ENCODE peak calls at places on chromosomes 12 and 14, in nine cellular contexts. One of them, this sample, is unnamed.

GRCh38 chr12:46664771-46665287 is 161.0 kb downstream of the SLC38A4 start:
- DNase-seq in transverse colon: no peak
- DNase-seq in prostate gland: peak
- DNase-seq in H54: peak
- DNase-seq in upper lobe of left lung: no peak
- DNase-seq in breast epithelium: no peak
- DNase-seq in A549: peak
- DNase-seq in Peyer's patch: no peak
- DNase-seq in endothelial cell of umbilical vein: peak
- DNase-seq in this sample: no peak

GRCh38 chr12:119236372-119236771 is 57.6 kb downstream of the HSPB8 start:
- DNase-seq in A549: no peak
- DNase-seq in Peyer's patch: no peak
- DNase-seq in upper lobe of left lung: no peak
- DNase-seq in transverse colon: no peak
- DNase-seq in endothelial cell of umbilical vein: no peak
- DNase-seq in breast epithelium: no peak
- DNase-seq in prostate gland: no peak
- DNase-seq in H54: no peak
- DNase-seq in this sample: no peak

GRCh38 chr12:96237465-96238077 is 43.4 kb downstream of the ELK3 start:
- DNase-seq in transverse colon: peak
- DNase-seq in Peyer's patch: peak
- DNase-seq in H54: peak
- DNase-seq in breast epithelium: peak
- DNase-seq in upper lobe of left lung: no peak
- DNase-seq in endothelial cell of umbilical vein: peak
- DNase-seq in A549: no peak
- DNase-seq in prostate gland: no peak
- DNase-seq in this sample: peak

GRCh38 chr14:68141531-68142088 is 322.0 kb downstream of the RAD51B start:
- DNase-seq in prostate gland: no peak
- DNase-seq in H54: no peak
- DNase-seq in upper lobe of left lung: no peak
- DNase-seq in endothelial cell of umbilical vein: no peak
- DNase-seq in Peyer's patch: no peak
- DNase-seq in transverse colon: no peak
- DNase-seq in breast epithelium: no peak
- DNase-seq in A549: peak
- DNase-seq in this sample: no peak

GRCh38 chr14:36478782-36479181 is 41.2 kb downstream of the NKX2-1 start:
- DNase-seq in breast epithelium: no peak
- DNase-seq in upper lobe of left lung: no peak
- DNase-seq in A549: no peak
- DNase-seq in endothelial cell of umbilical vein: no peak
- DNase-seq in Peyer's patch: no peak
- DNase-seq in H54: no peak
- DNase-seq in transverse colon: no peak
- DNase-seq in prostate gland: no peak
- DNase-seq in this sample: no peak

GRCh38 chr14:66225337-66225736 is 260.8 kb upstream of the CCDC196 start:
- DNase-seq in transverse colon: no peak
- DNase-seq in prostate gland: no peak
- DNase-seq in H54: no peak
- DNase-seq in breast epithelium: no peak
- DNase-seq in A549: no peak
- DNase-seq in upper lobe of left lung: no peak
- DNase-seq in Peyer's patch: no peak
- DNase-seq in endothelial cell of umbilical vein: no peak
- DNase-seq in this sample: no peak

GRCh38 chr12:105214141-105214540 is 21.8 kb downstream of the APPL2 start:
- DNase-seq in Peyer's patch: no peak
- DNase-seq in transverse colon: no peak
- DNase-seq in A549: peak
- DNase-seq in H54: no peak
- DNase-seq in upper lobe of left lung: no peak
- DNase-seq in endothelial cell of umbilical vein: no peak
- DNase-seq in breast epithelium: peak
- DNase-seq in prostate gland: peak
- DNase-seq in this sample: no peak

GRCh38 chr14:31194095-31194494 is 13.5 kb downstream of the HECTD1 start:
- DNase-seq in prostate gland: no peak
- DNase-seq in H54: no peak
- DNase-seq in upper lobe of left lung: no peak
- DNase-seq in breast epithelium: no peak
- DNase-seq in Peyer's patch: no peak
- DNase-seq in endothelial cell of umbilical vein: no peak
- DNase-seq in A549: no peak
- DNase-seq in transverse colon: no peak
- DNase-seq in this sample: no peak

GRCh38 chr14:58055497-58055896 is 96.5 kb downstream of the ARMH4 start:
- DNase-seq in prostate gland: no peak
- DNase-seq in Peyer's patch: no peak
- DNase-seq in H54: no peak
- DNase-seq in endothelial cell of umbilical vein: no peak
- DNase-seq in upper lobe of left lung: no peak
- DNase-seq in breast epithelium: no peak
- DNase-seq in A549: no peak
- DNase-seq in transverse colon: no peak
- DNase-seq in this sample: no peak

GRCh38 chr14:99229654-99230215 is 42.3 kb downstream of the BCL11B start:
- DNase-seq in H54: no peak
- DNase-seq in upper lobe of left lung: no peak
- DNase-seq in prostate gland: no peak
- DNase-seq in transverse colon: no peak
- DNase-seq in endothelial cell of umbilical vein: no peak
- DNase-seq in breast epithelium: no peak
- DNase-seq in Peyer's patch: no peak
- DNase-seq in A549: no peak
- DNase-seq in this sample: no peak

GRCh38 chr12:512933-513332 is 53.2 kb downstream of the B4GALNT3 start:
- DNase-seq in upper lobe of left lung: no peak
- DNase-seq in H54: no peak
- DNase-seq in endothelial cell of umbilical vein: no peak
- DNase-seq in transverse colon: no peak
- DNase-seq in A549: no peak
- DNase-seq in Peyer's patch: no peak
- DNase-seq in breast epithelium: no peak
- DNase-seq in prostate gland: no peak
- DNase-seq in this sample: no peak

GRCh38 chr12:109458771-109459208 is 18.3 kb downstream of the KCTD10 start:
- DNase-seq in A549: no peak
- DNase-seq in prostate gland: no peak
- DNase-seq in upper lobe of left lung: no peak
- DNase-seq in Peyer's patch: no peak
- DNase-seq in transverse colon: no peak
- DNase-seq in endothelial cell of umbilical vein: peak
- DNase-seq in H54: no peak
- DNase-seq in breast epithelium: no peak
- DNase-seq in this sample: no peak

GRCh38 chr14:105064721-105065143 is 498 bp downstream of the GPR132 start:
- DNase-seq in upper lobe of left lung: peak
- DNase-seq in breast epithelium: no peak
- DNase-seq in H54: peak
- DNase-seq in Peyer's patch: peak
- DNase-seq in transverse colon: peak
- DNase-seq in endothelial cell of umbilical vein: no peak
- DNase-seq in A549: no peak
- DNase-seq in prostate gland: no peak
- DNase-seq in this sample: no peak

DNA sequence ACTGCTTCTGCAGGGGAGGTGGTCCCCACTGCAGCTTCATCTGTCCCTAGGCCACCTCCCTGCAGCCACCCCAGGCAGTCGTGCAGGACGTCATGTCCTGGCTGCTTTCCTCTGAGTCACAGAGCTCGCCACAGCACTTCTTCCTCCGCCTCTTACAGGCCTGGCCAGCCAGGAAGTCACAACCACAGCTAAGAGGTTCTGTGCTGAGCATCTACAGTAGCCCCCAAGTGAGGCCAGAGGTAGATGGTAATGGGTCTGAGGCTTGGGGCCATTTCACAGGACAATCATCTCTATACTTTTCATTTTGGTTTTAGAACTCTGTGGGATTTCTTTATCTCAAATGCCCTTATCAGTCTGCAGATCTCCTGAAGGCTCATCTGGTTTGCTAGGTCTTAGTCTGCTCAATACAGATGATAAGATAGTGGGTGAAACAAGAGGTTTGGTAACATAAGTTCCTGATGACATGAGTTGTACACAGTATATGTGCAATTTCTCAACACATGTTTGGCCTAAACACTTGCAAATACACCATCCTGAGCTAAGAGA is 106.4 kb downstream of the ARF6 start:
- DNase-seq in breast epithelium: peak
- DNase-seq in endothelial cell of umbilical vein: peak
- DNase-seq in Peyer's patch: peak
- DNase-seq in prostate gland: peak
- DNase-seq in upper lobe of left lung: no peak
- DNase-seq in H54: peak
- DNase-seq in transverse colon: peak
- DNase-seq in A549: peak
- DNase-seq in this sample: peak
- TF ChIP-seq POLR2A in breast epithelium: no peak
- TF ChIP-seq POLR2A in endothelial cell of umbilical vein: peak
- TF ChIP-seq POLR2A in Peyer's patch: peak
- TF ChIP-seq POLR2A in prostate gland: peak
- TF ChIP-seq POLR2A in upper lobe of left lung: no peak
- TF ChIP-seq POLR2A in H54: no peak
- TF ChIP-seq POLR2A in transverse colon: peak
- TF ChIP-seq POLR2A in A549: no peak
- TF ChIP-seq POLR2A in this sample: no peak

DNA sequence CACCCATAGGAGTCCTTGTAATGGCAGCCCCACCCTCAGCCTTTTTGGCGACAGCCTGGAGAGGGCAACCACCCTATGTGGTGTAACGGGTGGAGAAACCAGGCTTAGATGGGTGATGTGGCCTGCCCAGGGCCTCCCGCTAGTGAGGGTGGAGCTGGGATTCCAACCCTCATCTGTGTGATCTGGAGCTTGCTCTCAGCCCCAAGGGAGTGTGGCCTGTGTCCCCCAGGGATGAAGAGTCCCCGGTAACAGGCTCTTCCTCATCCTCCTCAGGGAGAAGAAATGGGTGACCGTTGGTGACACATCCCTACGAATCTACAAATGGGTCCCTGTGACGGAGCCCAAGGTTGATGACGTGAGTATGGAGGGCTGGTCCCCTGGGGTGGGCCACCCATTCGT is 8.7 kb downstream of the BCL7A start:
- DNase-seq in A549: no peak
- DNase-seq in upper lobe of left lung: no peak
- DNase-seq in H54: no peak
- DNase-seq in Peyer's patch: no peak
- DNase-seq in endothelial cell of umbilical vein: no peak
- DNase-seq in breast epithelium: no peak
- DNase-seq in transverse colon: no peak
- DNase-seq in prostate gland: no peak
- DNase-seq in this sample: no peak
- TF ChIP-seq POLR2A in A549: no peak
- TF ChIP-seq POLR2A in upper lobe of left lung: no peak
- TF ChIP-seq POLR2A in H54: no peak
- TF ChIP-seq POLR2A in Peyer's patch: no peak
- TF ChIP-seq POLR2A in endothelial cell of umbilical vein: no peak
- TF ChIP-seq POLR2A in breast epithelium: no peak
- TF ChIP-seq POLR2A in transverse colon: no peak
- TF ChIP-seq POLR2A in prostate gland: no peak
- TF ChIP-seq POLR2A in this sample: no peak

GRCh38 chr14:74510955-74511354 is 17.4 kb downstream of the ISCA2 start:
- DNase-seq in H54: peak
- DNase-seq in Peyer's patch: no peak
- DNase-seq in endothelial cell of umbilical vein: peak
- DNase-seq in breast epithelium: no peak
- DNase-seq in transverse colon: no peak
- DNase-seq in prostate gland: no peak
- DNase-seq in A549: peak
- DNase-seq in upper lobe of left lung: peak
- DNase-seq in this sample: no peak
- TF ChIP-seq POLR2A in H54: no peak
- TF ChIP-seq POLR2A in Peyer's patch: no peak
- TF ChIP-seq POLR2A in endothelial cell of umbilical vein: peak
- TF ChIP-seq POLR2A in breast epithelium: no peak
- TF ChIP-seq POLR2A in transverse colon: no peak
- TF ChIP-seq POLR2A in prostate gland: no peak
- TF ChIP-seq POLR2A in A549: no peak
- TF ChIP-seq POLR2A in upper lobe of left lung: no peak
- TF ChIP-seq POLR2A in this sample: no peak

GRCh38 chr12:39988574-39988973 is 117.3 kb downstream of the SLC2A13 start:
- DNase-seq in H54: no peak
- DNase-seq in A549: no peak
- DNase-seq in upper lobe of left lung: no peak
- DNase-seq in breast epithelium: no peak
- DNase-seq in transverse colon: no peak
- DNase-seq in endothelial cell of umbilical vein: no peak
- DNase-seq in prostate gland: no peak
- DNase-seq in Peyer's patch: no peak
- DNase-seq in this sample: no peak

GRCh38 chr12:39993261-39993660 is 112.6 kb downstream of the SLC2A13 start:
- DNase-seq in breast epithelium: no peak
- DNase-seq in endothelial cell of umbilical vein: no peak
- DNase-seq in transverse colon: no peak
- DNase-seq in upper lobe of left lung: no peak
- DNase-seq in A549: no peak
- DNase-seq in Peyer's patch: no peak
- DNase-seq in prostate gland: no peak
- DNase-seq in H54: no peak
- DNase-seq in this sample: no peak

GRCh38 chr12:39986674-39987073 is 119.2 kb downstream of the SLC2A13 start:
- DNase-seq in upper lobe of left lung: no peak
- DNase-seq in transverse colon: no peak
- DNase-seq in H54: no peak
- DNase-seq in prostate gland: peak
- DNase-seq in Peyer's patch: no peak
- DNase-seq in breast epithelium: no peak
- DNase-seq in endothelial cell of umbilical vein: no peak
- DNase-seq in A549: no peak
- DNase-seq in this sample: no peak

DNA sequence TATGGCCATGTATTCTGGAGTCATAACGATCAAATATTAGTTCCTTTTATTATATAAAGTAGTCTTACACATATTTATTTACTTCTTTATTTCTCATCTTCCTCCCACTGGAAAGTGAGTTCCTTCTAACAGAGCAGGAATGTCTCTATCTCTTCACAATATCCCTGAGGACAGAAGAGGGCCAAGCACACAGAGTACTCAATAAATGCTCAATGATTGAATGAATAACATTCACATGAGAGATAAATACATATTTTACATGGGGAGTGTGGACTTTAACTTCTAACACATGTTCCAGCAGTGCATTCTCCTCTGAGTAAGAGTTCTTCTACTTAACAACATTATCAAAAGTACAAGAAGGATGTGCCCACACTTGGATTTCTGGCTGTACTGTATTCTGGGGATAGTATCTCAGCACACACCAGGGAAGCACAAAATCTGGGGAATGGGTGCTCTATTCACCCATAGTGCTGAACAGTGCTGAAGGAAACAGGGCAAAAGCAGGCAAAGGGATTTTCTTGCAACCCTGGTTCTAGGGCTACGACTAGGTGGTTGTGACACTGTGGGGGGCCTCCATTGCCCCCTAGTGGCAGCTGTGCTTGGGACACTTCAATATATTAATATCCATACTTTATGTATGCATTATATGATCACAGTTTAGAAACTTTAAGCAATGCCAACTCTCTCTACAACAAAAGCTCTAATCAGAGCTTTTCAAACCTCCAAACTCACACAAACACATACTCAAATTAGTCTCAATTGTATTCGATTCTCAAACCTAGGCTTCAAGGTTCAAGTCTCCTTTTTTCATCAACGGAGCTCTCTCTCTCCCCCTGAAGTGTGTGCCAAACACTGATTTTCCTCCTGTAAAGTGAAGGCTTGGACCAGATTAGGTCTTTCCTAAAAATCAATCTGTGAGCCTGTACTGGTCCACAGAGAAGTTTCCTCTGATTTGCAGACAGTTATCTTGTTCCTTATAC is 115.5 kb downstream of the SLC2A13 start:
- DNase-seq in H54: peak
- DNase-seq in upper lobe of left lung: no peak
- DNase-seq in A549: peak
- DNase-seq in breast epithelium: no peak
- DNase-seq in transverse colon: peak
- DNase-seq in endothelial cell of umbilical vein: peak
- DNase-seq in Peyer's patch: peak
- DNase-seq in prostate gland: peak
- DNase-seq in this sample: peak
- TF ChIP-seq POLR2A in H54: no peak
- TF ChIP-seq POLR2A in upper lobe of left lung: no peak
- TF ChIP-seq POLR2A in A549: no peak
- TF ChIP-seq POLR2A in breast epithelium: no peak
- TF ChIP-seq POLR2A in transverse colon: no peak
- TF ChIP-seq POLR2A in endothelial cell of umbilical vein: no peak
- TF ChIP-seq POLR2A in Peyer's patch: no peak
- TF ChIP-seq POLR2A in prostate gland: no peak
- TF ChIP-seq POLR2A in this sample: no peak

This sample was measured in lower leg skin.